ENCODE peak calls at places on chromosomes 2 and 18, in five cellular contexts. J is tibial artery, G is IMR-90, H is PC-9, O is MM.1S. T is an unnamed sample. For H3K27me3, the result is how much of the 10 kb centered on the place peaks cover.

GRCh38 chr2:85132392-85132791 is 800 bp upstream of the TCF7L1 start:
- DNase-seq in J (peak), G (peak), H (no peak), O (no peak), T (no peak)

GRCh38 chr2:127048618-127048935 is 58.4 kb downstream of the BIN1 start:
- DNase-seq in J (no peak), G (no peak), H (no peak), O (no peak), T (no peak)

GRCh38 chr2:195563857-195564512 is 93.0 kb upstream of the SLC39A10 start:
- DNase-seq in J (no peak), G (peak), H (peak), O (no peak), T (no peak)

GRCh38 chr18:10239138-10239537 is 215.3 kb upstream of the APCDD1 start:
- DNase-seq in J (peak), G (peak), H (no peak), O (no peak), T (no peak)

GRCh38 chr18:8049147-8049546 is 482.0 kb downstream of the PTPRM start:
- DNase-seq in J (no peak), G (peak), H (no peak), O (no peak), T (peak)

GRCh38 chr2:33216508-33217182 is 259.8 kb upstream of the RASGRP3 start:
- DNase-seq in J (peak), G (peak), H (no peak), O (no peak), T (no peak)

GRCh38 chr2:101406867-101407266 is 19.6 kb upstream of the CREG2 start:
- DNase-seq in J (no peak), G (peak), H (no peak), O (no peak), T (peak)

GRCh38 chr2:128535928-128536327 is 217.3 kb upstream of the HS6ST1 start:
- DNase-seq in J (no peak), G (peak), H (peak), O (no peak), T (peak)

GRCh38 chr2:85504434-85505261 is 34.3 kb upstream of the MAT2A start:
- DNase-seq in J (peak), G (peak), H (peak), O (no peak), T (peak)

GRCh38 chr2:17740203-17740602 is 13.4 kb downstream of the SMC6 start:
- DNase-seq in J (no peak), G (no peak), H (no peak), O (no peak), T (no peak)

GRCh38 chr2:23596316-23596885 is 211.4 kb downstream of the KLHL29 start:
- DNase-seq in J (no peak), G (peak), H (no peak), O (peak), T (peak)

GRCh38 chr2:56244911-56245530 is 61.2 kb downstream of the CCDC85A start:
- DNase-seq in J (no peak), G (no peak), H (no peak), O (no peak), T (no peak)

GRCh38 chr2:950627-950992 is at the start of gene SNTG2:
- DNase-seq in J (no peak), G (no peak), H (no peak), O (no peak), T (peak)

GRCh38 chr2:160494243-160494642 is 636 bp upstream of the RBMS1 start:
- DNase-seq in J (no peak), G (no peak), H (no peak), O (no peak), T (peak)

GRCh38 chr18:70221156-70221910 is 15.8 kb upstream of the RTTN start:
- DNase-seq in J (no peak), G (no peak), H (no peak), O (no peak), T (no peak)

GRCh38 chr2:64861338-64862000 is 127.7 kb upstream of the SLC1A4 start:
- DNase-seq in J (peak), G (no peak), H (no peak), O (no peak), T (no peak)

GRCh38 chr2:52594036-52594435 is 1173.6 kb upstream of the CHAC2 start:
- DNase-seq in J (no peak), G (peak), H (no peak), O (no peak), T (no peak)

GRCh38 chr2:220243571-220243970 is 616.1 kb downstream of the SLC4A3 start:
- DNase-seq in J (no peak), G (no peak), H (no peak), O (no peak), T (no peak)

GRCh38 chr2:220241423-220241822 is 614.0 kb downstream of the SLC4A3 start:
- DNase-seq in J (no peak), G (no peak), H (no peak), O (no peak), T (no peak)

GRCh38 chr2:220240640-220241039 is 613.2 kb downstream of the SLC4A3 start:
- DNase-seq in J (no peak), G (no peak), H (no peak), O (no peak), T (no peak)

DNA sequence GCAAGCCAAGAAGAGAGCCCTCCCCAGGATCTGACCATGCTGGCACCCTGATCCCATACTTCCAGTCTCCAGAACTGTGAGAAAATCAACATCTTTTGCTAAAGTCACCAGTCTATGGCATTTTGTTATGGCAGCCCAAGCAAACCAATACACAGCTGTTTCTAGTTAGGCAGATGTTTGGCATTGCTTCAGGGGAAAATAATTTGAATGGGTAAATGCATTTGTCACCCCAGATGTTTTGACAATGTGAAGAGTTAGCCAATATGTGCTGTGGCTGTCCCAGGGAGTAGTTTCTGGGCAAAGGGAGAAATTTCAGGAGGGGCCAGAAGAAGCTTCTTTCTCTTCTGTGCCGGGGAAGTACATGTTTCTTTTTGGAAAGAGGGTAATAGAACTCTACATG is 618.9 kb downstream of the SLC4A3 start:
- DNase-seq in J (no peak), G (peak), H (no peak), O (no peak), T (no peak)
- H3K4me3 ChIP-seq in J (no peak), G (no peak), H (no peak), O (no peak), T (no peak)

GRCh38 chr2:154556607-154557006 is 141.9 kb upstream of the KCNJ3 start:
- DNase-seq in J (no peak), G (no peak), H (no peak), O (no peak), T (no peak)
- H3K27me3 ChIP-seq in J (under half), G (under half), H (under half), O (under half), T (under half)

DNA sequence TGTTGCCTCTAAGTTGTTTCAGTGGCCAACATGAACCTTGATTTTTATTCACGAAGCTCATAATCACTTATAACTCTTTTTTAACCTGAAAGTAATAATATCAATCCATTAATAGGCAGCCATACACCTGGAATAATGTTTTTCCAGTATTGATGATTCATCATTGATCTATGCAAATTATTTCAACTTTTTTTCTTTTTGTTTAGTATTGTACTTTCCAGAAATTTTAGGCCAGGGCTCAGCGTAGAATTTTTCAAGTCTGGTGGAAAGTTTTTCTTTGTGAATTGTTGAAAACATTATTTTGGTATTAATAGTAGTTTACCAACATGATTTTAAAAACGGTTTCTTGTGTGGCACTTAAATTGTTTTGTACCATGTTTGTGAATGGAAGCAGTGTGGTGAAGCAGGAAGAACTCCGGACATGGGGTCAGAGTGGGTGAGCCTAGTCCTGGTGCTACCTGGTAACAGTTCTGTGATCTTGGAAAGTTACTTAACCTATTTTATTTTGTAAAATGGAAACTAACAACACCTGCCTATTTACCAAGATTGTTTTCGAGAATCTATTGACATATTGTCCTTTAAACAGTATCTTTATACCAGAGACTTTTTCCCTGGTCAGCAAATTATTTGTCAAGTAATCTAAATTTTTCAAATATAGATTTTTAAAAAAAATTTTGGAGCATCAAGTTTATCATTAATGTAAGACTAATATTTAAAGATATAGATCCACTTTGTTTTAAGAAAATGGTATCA is 2.3 kb downstream of the INSIG2 start:
- DNase-seq in J (no peak), G (no peak), H (peak), O (no peak), T (no peak)
- H3K4me3 ChIP-seq in J (no peak), G (no peak), H (peak), O (peak), T (no peak)

GRCh38 chr18:47773931-47774330 is 156.5 kb downstream of the SMAD2 start:
- DNase-seq in J (no peak), G (no peak), H (no peak), O (no peak), T (no peak)

GRCh38 chr18:47775961-47776360 is 154.5 kb downstream of the SMAD2 start:
- DNase-seq in J (no peak), G (peak), H (no peak), O (no peak), T (no peak)

GRCh38 chr18:47779381-47779780 is 151.1 kb downstream of the SMAD2 start:
- DNase-seq in J (no peak), G (no peak), H (peak), O (no peak), T (no peak)

GRCh38 chr18:47780011-47780725 is 150.3 kb downstream of the SMAD2 start:
- DNase-seq in J (no peak), G (no peak), H (no peak), O (no peak), T (no peak)

GRCh38 chr18:47777626-47778025 is 152.8 kb downstream of the SMAD2 start:
- DNase-seq in J (no peak), G (no peak), H (no peak), O (no peak), T (no peak)
- H3K27me3 ChIP-seq in J (under half), G (under half), H (under half), O (under half), T (under half)

DNA sequence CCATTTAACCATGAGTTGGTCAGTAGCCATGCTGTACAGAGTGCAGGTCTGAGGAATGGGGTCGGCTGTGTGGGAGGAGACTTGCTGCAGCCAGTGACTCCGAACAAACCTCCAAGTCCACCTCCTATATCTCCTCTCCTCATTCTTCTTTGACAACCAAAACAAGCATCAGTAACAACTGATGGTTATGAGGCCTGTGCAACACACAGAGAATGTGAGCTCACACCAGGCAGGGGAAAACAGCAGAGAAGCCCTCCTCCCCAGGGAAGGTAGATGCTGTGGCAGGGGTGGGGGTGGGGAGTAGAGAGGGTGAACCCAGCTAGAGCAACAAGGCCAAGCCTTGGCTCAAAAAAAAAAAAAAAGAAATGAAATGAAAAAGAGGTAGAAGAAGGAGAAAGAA is 12.3 kb upstream of the CNGA3 start:
- DNase-seq in J (no peak), G (peak), H (peak), O (no peak), T (no peak)
- H3K4me3 ChIP-seq in J (no peak), G (no peak), H (no peak), O (no peak), T (no peak)

DNA sequence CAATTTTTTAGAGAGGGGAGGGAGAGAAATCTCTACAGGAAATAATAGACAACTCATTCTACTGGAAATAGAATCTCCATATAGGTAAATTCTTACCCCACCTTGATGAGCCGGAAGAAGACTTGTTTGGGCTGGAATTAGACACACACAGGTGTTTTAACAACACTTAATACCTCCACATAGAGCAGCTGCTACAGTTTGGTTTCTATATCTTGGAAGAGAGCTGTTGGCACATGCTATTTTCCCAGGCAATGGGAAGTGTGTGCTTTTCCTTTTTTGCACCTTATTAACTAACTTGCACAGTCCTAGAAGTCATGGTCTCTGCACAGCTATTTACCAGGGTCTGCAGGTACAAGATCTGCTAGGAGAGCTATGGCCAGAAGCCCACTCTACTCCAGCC is 73.7 kb downstream of the SATB2 start:
- DNase-seq in J (no peak), G (no peak), H (no peak), O (no peak), T (no peak)
- H3K27me3 ChIP-seq in J (under half), G (under half), H (under half), O (under half), T (under half)

DNA sequence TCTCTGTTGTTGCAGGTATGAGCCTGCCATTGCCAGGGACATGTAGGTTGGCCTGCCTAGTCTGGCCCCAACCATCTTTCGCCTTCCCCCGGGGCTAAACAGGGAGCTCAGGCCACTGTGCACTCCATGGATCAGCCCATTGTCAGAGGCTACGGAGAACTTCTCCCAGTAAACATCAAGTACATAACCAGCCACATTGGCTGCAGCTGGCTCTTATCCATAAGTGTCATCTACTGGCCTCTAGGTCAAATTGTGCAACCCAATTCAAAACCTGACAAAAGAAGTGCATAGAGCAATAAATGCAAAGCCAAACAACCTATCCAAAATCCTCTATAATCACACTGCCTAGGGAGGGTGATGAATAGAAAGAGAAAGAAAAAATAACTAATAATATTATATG is 418.1 kb upstream of the DCC start:
- DNase-seq in J (no peak), G (no peak), H (no peak), O (no peak), T (no peak)
- H3K4me3 ChIP-seq in J (no peak), G (no peak), H (no peak), O (no peak), T (no peak)

DNA sequence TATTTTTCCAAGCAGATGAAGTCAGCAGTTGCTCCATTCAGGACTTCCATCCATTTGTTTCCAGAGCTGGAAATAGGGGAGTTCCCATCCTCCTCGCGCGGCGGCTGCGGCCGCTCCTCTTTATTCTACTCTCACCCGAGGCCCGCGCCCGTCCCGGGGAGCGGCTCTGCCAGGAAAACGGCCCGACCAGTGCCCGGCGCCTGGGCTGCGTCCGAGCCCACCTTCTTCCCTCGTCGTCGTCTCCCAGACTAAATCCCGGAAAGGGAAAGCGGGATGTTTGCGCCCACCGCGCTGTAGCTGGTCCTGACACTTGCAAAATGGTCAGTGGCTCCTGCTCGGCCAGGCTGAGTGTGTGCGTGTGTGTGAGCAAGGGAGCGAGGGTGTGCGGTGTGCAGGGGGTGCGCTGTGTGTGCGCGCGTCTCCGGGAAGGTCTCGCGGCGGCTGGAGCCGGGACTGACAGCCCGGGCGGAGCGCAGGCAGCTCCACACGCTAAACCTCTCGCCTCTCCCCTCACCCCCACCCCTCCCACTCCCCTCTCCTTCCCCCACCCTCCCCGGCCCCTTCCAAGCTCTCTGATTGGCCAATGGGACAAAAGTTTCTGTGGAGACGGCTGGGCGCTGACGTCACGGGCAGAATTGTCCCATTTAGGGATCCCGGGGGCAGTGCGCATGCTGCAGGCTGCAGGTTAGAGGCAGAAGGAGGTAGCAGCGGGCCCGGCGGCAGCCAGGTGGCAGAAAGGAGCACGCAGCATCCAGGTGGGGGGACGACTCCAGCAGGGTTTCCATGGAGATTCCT is at the start of gene NOL4:
- DNase-seq in J (no peak), G (no peak), H (no peak), O (no peak), T (peak)
- H3K27me3 ChIP-seq in J (under half), G (under half), H (under half), O (under half), T (half or more)